ENCODE peak calls at places on chromosome 11, in nine cellular contexts. One of them, this sample, is unnamed.

GRCh38 chr11:23957309-23957708 is 539.5 kb upstream of the LUZP2 start:
- DNase-seq in heart left ventricle: no peak
- DNase-seq in activated naive CD4-positive, alpha-beta T cell: no peak
- DNase-seq in EL: no peak
- DNase-seq in stomach: no peak
- DNase-seq in foreskin fibroblast: no peak
- DNase-seq in fibroblast of villous mesenchyme: no peak
- DNase-seq in glutamatergic neuron: no peak
- DNase-seq in lung microvascular endothelial cell: no peak
- DNase-seq in this sample: no peak

GRCh38 chr11:33598426-33599069 is 102.1 kb downstream of the C11orf91 start:
- DNase-seq in foreskin fibroblast: no peak
- DNase-seq in lung microvascular endothelial cell: no peak
- DNase-seq in heart left ventricle: no peak
- DNase-seq in activated naive CD4-positive, alpha-beta T cell: no peak
- DNase-seq in fibroblast of villous mesenchyme: no peak
- DNase-seq in EL: no peak
- DNase-seq in stomach: no peak
- DNase-seq in glutamatergic neuron: no peak
- DNase-seq in this sample: no peak

GRCh38 chr11:34621876-34622275 is 983 bp downstream of the EHF start:
- DNase-seq in heart left ventricle: no peak
- DNase-seq in fibroblast of villous mesenchyme: no peak
- DNase-seq in stomach: no peak
- DNase-seq in activated naive CD4-positive, alpha-beta T cell: no peak
- DNase-seq in glutamatergic neuron: no peak
- DNase-seq in lung microvascular endothelial cell: no peak
- DNase-seq in foreskin fibroblast: peak; percentile 57
- DNase-seq in EL: no peak
- DNase-seq in this sample: no peak

GRCh38 chr11:94602430-94603372 is 35.5 kb downstream of the PIWIL4 start:
- DNase-seq in lung microvascular endothelial cell: peak; percentile 78
- DNase-seq in stomach: peak; percentile 67
- DNase-seq in heart left ventricle: no peak
- DNase-seq in EL: peak; percentile 8
- DNase-seq in foreskin fibroblast: peak; percentile 86
- DNase-seq in glutamatergic neuron: peak; percentile 74
- DNase-seq in activated naive CD4-positive, alpha-beta T cell: no peak
- DNase-seq in fibroblast of villous mesenchyme: peak; percentile 83
- DNase-seq in this sample: peak; percentile 50

GRCh38 chr11:118202599-118203422 is 22.0 kb downstream of the JAML start:
- DNase-seq in fibroblast of villous mesenchyme: no peak
- DNase-seq in activated naive CD4-positive, alpha-beta T cell: no peak
- DNase-seq in heart left ventricle: no peak
- DNase-seq in stomach: peak; percentile 46
- DNase-seq in EL: no peak
- DNase-seq in foreskin fibroblast: no peak
- DNase-seq in lung microvascular endothelial cell: no peak
- DNase-seq in glutamatergic neuron: no peak
- DNase-seq in this sample: no peak

GRCh38 chr11:128235446-128235845 is 351.9 kb downstream of the ETS1 start:
- DNase-seq in stomach: no peak
- DNase-seq in heart left ventricle: no peak
- DNase-seq in lung microvascular endothelial cell: no peak
- DNase-seq in glutamatergic neuron: no peak
- DNase-seq in EL: no peak
- DNase-seq in fibroblast of villous mesenchyme: peak; percentile 27
- DNase-seq in activated naive CD4-positive, alpha-beta T cell: no peak
- DNase-seq in foreskin fibroblast: no peak
- DNase-seq in this sample: no peak

GRCh38 chr11:111537336-111537860 is 3.1 kb upstream of the LAYN start:
- DNase-seq in stomach: no peak
- DNase-seq in activated naive CD4-positive, alpha-beta T cell: no peak
- DNase-seq in fibroblast of villous mesenchyme: no peak
- DNase-seq in EL: no peak
- DNase-seq in heart left ventricle: no peak
- DNase-seq in foreskin fibroblast: no peak
- DNase-seq in lung microvascular endothelial cell: no peak
- DNase-seq in glutamatergic neuron: no peak
- DNase-seq in this sample: no peak

GRCh38 chr11:96187779-96188624 is 155.0 kb downstream of the MAML2 start:
- DNase-seq in activated naive CD4-positive, alpha-beta T cell: no peak
- DNase-seq in glutamatergic neuron: no peak
- DNase-seq in foreskin fibroblast: peak; percentile 94
- DNase-seq in fibroblast of villous mesenchyme: peak; percentile 65
- DNase-seq in heart left ventricle: peak; percentile 60
- DNase-seq in EL: peak; percentile 95
- DNase-seq in stomach: no peak
- DNase-seq in lung microvascular endothelial cell: peak; percentile 24
- DNase-seq in this sample: no peak

This sample was measured in CD14-positive monocyte.